ENCODE peak calls at places on chromosomes 16 and 17, in six cellular contexts. K, X, V, F, A and O are unnamed samples.

GRCh38 chr16:56630134-56630533 is 2.3 kb upstream of the MT1M start:
- DNase-seq in K (no peak), X (no peak), V (no peak), F (no peak), A (no peak), O (no peak)

GRCh38 chr16:89860747-89861304 is 12.6 kb upstream of the TCF25 start:
- DNase-seq in K (peak), X (peak), V (peak), F (peak), A (peak), O (peak)

GRCh38 chr16:85556456-85557082 is 56.6 kb upstream of the GSE1 start:
- DNase-seq in K (peak), X (peak), V (no peak), F (peak), A (peak), O (no peak)

GRCh38 chr16:62256406-62256805 is 220.2 kb upstream of the CDH8 start:
- DNase-seq in K (no peak), X (no peak), V (no peak), F (no peak), A (peak), O (no peak)

GRCh38 chr16:63447121-63447520 is 1410.9 kb upstream of the CDH8 start:
- DNase-seq in K (no peak), X (no peak), V (no peak), F (no peak), A (peak), O (no peak)

GRCh38 chr17:62720126-62720850 is 87.8 kb downstream of the MARCHF10 start:
- DNase-seq in K (no peak), X (no peak), V (no peak), F (no peak), A (peak), O (no peak)

GRCh38 chr17:740240-741055 is 8.1 kb downstream of the TLCD3A start:
- DNase-seq in K (no peak), X (peak), V (no peak), F (no peak), A (no peak), O (peak)

GRCh38 chr16:80948886-80949502 is 57.7 kb downstream of the CMC2 start:
- DNase-seq in K (no peak), X (peak), V (peak), F (peak), A (peak), O (no peak)

DNA sequence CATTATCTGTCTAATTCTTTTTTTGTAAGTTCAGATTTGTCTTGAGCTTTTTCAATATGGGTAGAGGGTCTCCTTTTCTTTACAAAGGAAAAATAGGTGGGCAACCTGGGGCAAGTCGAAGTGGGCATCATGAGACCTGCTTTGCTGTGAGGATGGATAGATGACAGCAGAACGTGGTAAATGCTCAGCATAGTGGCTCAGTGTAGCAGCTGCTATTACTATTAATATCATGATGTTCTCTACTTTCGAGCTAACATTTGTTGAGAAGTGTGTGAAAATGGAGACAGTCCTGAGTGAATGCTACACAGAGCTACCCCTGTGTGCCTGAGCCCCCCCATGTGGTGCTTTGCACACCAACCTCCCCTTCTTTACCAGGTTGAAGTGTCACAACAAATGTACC is 39.0 kb upstream of the LGALS9 start:
- DNase-seq in K (no peak), X (no peak), V (no peak), F (no peak), A (no peak), O (no peak)
- TF ChIP-seq CTCF in K (no peak), X (no peak), V (no peak), F (no peak), A (no peak), O (no peak)

GRCh38 chr16:3020247-3020603 is at the start of gene TNFRSF12A:
- DNase-seq in K (peak), X (peak), V (peak), F (peak), A (peak), O (peak)
- TF ChIP-seq CTCF in K (no peak), X (no peak), V (no peak), F (no peak), A (no peak), O (no peak)

GRCh38 chr16:8935989-8936388 is 27.7 kb downstream of the USP7 start:
- DNase-seq in K (no peak), X (no peak), V (no peak), F (no peak), A (peak), O (no peak)

GRCh38 chr16:8931864-8932263 is 31.8 kb downstream of the USP7 start:
- DNase-seq in K (peak), X (peak), V (peak), F (peak), A (peak), O (no peak)

GRCh38 chr16:8937803-8938202 is 25.9 kb downstream of the USP7 start:
- DNase-seq in K (no peak), X (no peak), V (no peak), F (no peak), A (no peak), O (no peak)

GRCh38 chr16:8934601-8935000 is 29.1 kb downstream of the USP7 start:
- DNase-seq in K (no peak), X (no peak), V (no peak), F (no peak), A (no peak), O (no peak)

GRCh38 chr16:8936421-8936820 is 27.3 kb downstream of the USP7 start:
- DNase-seq in K (no peak), X (peak), V (peak), F (peak), A (peak), O (no peak)
- TF ChIP-seq CTCF in K (peak), X (peak), V (peak), F (peak), A (peak), O (peak)

GRCh38 chr17:28575126-28575795 is 1.4 kb downstream of the ALDOC start:
- DNase-seq in K (peak), X (peak), V (no peak), F (no peak), A (peak), O (no peak)
- TF ChIP-seq CTCF in K (peak), X (no peak), V (no peak), F (no peak), A (peak), O (no peak)

GRCh38 chr16:404971-405486 is 3.3 kb downstream of the DECR2 start:
- DNase-seq in K (no peak), X (no peak), V (no peak), F (no peak), A (no peak), O (no peak)
- TF ChIP-seq CTCF in K (no peak), X (no peak), V (no peak), F (no peak), A (no peak), O (no peak)

GRCh38 chr17:38724337-38724988 is 5.7 kb upstream of the CISD3 start:
- DNase-seq in K (peak), X (no peak), V (no peak), F (peak), A (no peak), O (no peak)
- TF ChIP-seq CTCF in K (no peak), X (no peak), V (no peak), F (no peak), A (no peak), O (no peak)

DNA sequence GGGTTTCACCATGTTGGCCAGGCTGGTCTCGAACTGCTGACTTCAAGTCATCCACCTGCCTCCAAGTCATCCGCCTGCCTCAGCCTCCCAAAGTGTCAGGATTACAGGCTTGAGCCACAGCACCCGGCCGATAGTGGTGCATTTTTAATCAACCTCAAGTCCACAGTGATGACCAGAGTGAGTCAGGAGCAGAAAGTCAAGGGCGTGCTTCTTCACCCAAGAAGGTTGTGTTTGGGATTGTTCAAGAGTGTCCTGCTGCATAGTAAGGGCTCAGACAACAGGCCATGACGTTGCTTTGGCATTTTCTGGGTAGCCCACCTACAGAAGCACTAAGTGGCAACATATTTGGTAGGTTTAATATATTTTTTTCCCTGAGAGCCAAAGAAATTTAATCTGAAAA is 108.3 kb upstream of the FAM20A start:
- DNase-seq in K (no peak), X (no peak), V (peak), F (no peak), A (no peak), O (no peak)
- TF ChIP-seq CTCF in K (no peak), X (no peak), V (no peak), F (no peak), A (no peak), O (no peak)

GRCh38 chr17:38751803-38752118 is 780 bp upstream of the PSMB3 start:
- DNase-seq in K (peak), X (peak), V (peak), F (peak), A (peak), O (peak)

GRCh38 chr17:38751144-38751802 is 1.3 kb upstream of the PSMB3 start:
- DNase-seq in K (no peak), X (no peak), V (no peak), F (no peak), A (peak), O (no peak)

GRCh38 chr17:38750312-38751121 is 2.0 kb upstream of the PSMB3 start:
- DNase-seq in K (peak), X (peak), V (no peak), F (peak), A (peak), O (no peak)

GRCh38 chr17:38752119-38752929 is at the start of gene PSMB3:
- DNase-seq in K (peak), X (peak), V (peak), F (peak), A (peak), O (peak)

GRCh38 chr17:38752930-38753506 is 477 bp downstream of the PSMB3 start:
- DNase-seq in K (no peak), X (no peak), V (no peak), F (no peak), A (no peak), O (no peak)
- TF ChIP-seq CTCF in K (no peak), X (no peak), V (no peak), F (no peak), A (no peak), O (no peak)

DNA sequence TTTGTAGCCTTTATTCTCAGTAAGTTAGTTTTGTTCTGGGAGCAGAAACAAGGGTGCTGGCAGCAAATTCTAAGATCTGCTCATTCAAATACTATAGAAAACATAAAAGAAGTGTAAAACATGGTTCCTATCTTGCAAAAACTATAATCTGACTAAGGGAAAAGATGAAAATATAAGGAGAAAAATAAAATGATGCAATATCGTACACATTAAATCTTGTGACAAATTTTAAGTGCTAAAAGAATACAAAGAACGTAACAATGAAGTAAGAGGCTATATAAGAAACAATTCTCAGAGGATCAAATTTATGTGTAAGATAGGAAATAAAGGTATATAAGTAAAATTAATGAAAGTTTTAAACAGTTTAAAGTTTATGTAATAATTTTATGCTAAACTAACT is 224.6 kb downstream of the CEP112 start:
- DNase-seq in K (no peak), X (no peak), V (no peak), F (no peak), A (no peak), O (no peak)
- TF ChIP-seq CTCF in K (no peak), X (no peak), V (no peak), F (no peak), A (no peak), O (no peak)